ENCODE peak calls at places on chromosome 7, in six cellular contexts. A is left lung; L is hepatocyte; W is upper lobe of right lung; B is CD8-positive, alpha-beta T cell; I is HFFc6. P is an unnamed sample.

GRCh38 chr7:102096706-102097427 is 189.8 kb upstream of the SH2B2 start:
- DNase-seq in A (no peak), L (peak; percentile 58), W (peak; percentile 41), B (no peak), I (no peak), P (no peak)

GRCh38 chr7:1468203-1468602 is 8.9 kb upstream of the MICALL2 start:
- DNase-seq in A (no peak), L (no peak), W (no peak), B (no peak), I (no peak), P (no peak)

GRCh38 chr7:1733908-1734252 is 63.8 kb downstream of the ELFN1 start:
- DNase-seq in A (no peak), L (no peak), W (no peak), B (no peak), I (no peak), P (no peak)

GRCh38 chr7:111357691-111358090 is 204.6 kb downstream of the IMMP2L start:
- DNase-seq in A (no peak), L (no peak), W (no peak), B (no peak), I (peak; percentile 55), P (no peak)

GRCh38 chr7:107672183-107672582 is 11.6 kb downstream of the SLC26A4 start:
- DNase-seq in A (no peak), L (no peak), W (no peak), B (no peak), I (no peak), P (no peak)

GRCh38 chr7:1969459-1970284 is 263.1 kb downstream of the MAD1L1 start:
- DNase-seq in A (peak; percentile 16), L (no peak), W (peak; percentile 46), B (no peak), I (no peak), P (no peak)

GRCh38 chr7:19377611-19378339 is 232.6 kb upstream of the FERD3L start:
- DNase-seq in A (no peak), L (peak; percentile 9), W (no peak), B (no peak), I (peak; percentile 6), P (no peak)

GRCh38 chr7:47461161-47461560 is 120.8 kb downstream of the TNS3 start:
- DNase-seq in A (no peak), L (no peak), W (peak; percentile 66), B (no peak), I (no peak), P (no peak)

GRCh38 chr7:151348970-151349369 is 7.4 kb downstream of the NUB1 start:
- DNase-seq in A (no peak), L (no peak), W (no peak), B (no peak), I (no peak), P (no peak)

GRCh38 chr7:55179897-55180682 is 161.3 kb downstream of the EGFR start:
- DNase-seq in A (no peak), L (no peak), W (no peak), B (no peak), I (no peak), P (no peak)
- TF ChIP-seq CTCF in A (no peak), L (no peak), W (no peak), B (no peak), I (no peak), P (no peak)

GRCh38 chr7:96009162-96009561 is 236.8 kb downstream of the DYNC1I1 start:
- DNase-seq in A (no peak), L (no peak), W (no peak), B (no peak), I (no peak), P (no peak)

GRCh38 chr7:95999481-95999880 is 227.1 kb downstream of the DYNC1I1 start:
- DNase-seq in A (no peak), L (no peak), W (no peak), B (no peak), I (no peak), P (no peak)

GRCh38 chr7:96004598-96004997 is 232.2 kb downstream of the DYNC1I1 start:
- DNase-seq in A (no peak), L (peak; percentile 37), W (no peak), B (no peak), I (no peak), P (no peak)
- TF ChIP-seq CTCF in A (no peak), L (peak; percentile 19), W (peak; percentile 5), B (no peak), I (no peak), P (no peak)

GRCh38 chr7:124776153-124776552 is 10.6 kb upstream of the GPR37 start:
- DNase-seq in A (no peak), L (no peak), W (no peak), B (no peak), I (no peak), P (no peak)

GRCh38 chr7:124777268-124777667 is 11.7 kb upstream of the GPR37 start:
- DNase-seq in A (no peak), L (no peak), W (no peak), B (no peak), I (no peak), P (no peak)

GRCh38 chr7:124773938-124774337 is 8.3 kb upstream of the GPR37 start:
- DNase-seq in A (no peak), L (no peak), W (no peak), B (no peak), I (no peak), P (no peak)

GRCh38 chr7:124773339-124773738 is 7.7 kb upstream of the GPR37 start:
- DNase-seq in A (no peak), L (no peak), W (no peak), B (no peak), I (no peak), P (no peak)

DNA sequence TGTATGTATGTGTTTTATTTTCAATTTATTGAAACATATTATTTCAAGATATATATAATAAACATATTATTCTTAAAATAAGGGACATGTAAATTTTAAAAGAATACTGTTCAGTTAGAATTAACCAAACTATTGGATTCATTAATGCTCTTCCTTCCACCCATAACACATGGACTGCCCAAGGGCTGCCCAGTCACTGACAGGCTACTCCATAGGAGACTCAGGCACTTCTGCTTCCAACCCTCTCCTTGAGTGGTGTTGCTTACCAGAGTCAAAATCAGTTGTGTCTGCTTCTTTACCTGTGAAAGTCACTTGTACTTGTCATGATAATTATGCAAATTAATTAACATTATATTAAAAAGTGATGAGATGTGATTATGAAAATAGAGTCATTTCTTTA is 9.8 kb upstream of the GPR37 start:
- DNase-seq in A (no peak), L (no peak), W (no peak), B (no peak), I (no peak), P (no peak)
- TF ChIP-seq CTCF in A (no peak), L (no peak), W (no peak), B (no peak), I (no peak), P (no peak)

GRCh38 chr7:5776894-5777645 is 4.4 kb downstream of the RNF216 start:
- DNase-seq in A (no peak), L (no peak), W (no peak), B (peak; percentile 23), I (no peak), P (no peak)

GRCh38 chr7:5779108-5779507 is 2.4 kb downstream of the RNF216 start:
- DNase-seq in A (no peak), L (no peak), W (no peak), B (no peak), I (no peak), P (no peak)

GRCh38 chr7:5777932-5778331 is 3.5 kb downstream of the RNF216 start:
- DNase-seq in A (no peak), L (no peak), W (no peak), B (no peak), I (no peak), P (no peak)

DNA sequence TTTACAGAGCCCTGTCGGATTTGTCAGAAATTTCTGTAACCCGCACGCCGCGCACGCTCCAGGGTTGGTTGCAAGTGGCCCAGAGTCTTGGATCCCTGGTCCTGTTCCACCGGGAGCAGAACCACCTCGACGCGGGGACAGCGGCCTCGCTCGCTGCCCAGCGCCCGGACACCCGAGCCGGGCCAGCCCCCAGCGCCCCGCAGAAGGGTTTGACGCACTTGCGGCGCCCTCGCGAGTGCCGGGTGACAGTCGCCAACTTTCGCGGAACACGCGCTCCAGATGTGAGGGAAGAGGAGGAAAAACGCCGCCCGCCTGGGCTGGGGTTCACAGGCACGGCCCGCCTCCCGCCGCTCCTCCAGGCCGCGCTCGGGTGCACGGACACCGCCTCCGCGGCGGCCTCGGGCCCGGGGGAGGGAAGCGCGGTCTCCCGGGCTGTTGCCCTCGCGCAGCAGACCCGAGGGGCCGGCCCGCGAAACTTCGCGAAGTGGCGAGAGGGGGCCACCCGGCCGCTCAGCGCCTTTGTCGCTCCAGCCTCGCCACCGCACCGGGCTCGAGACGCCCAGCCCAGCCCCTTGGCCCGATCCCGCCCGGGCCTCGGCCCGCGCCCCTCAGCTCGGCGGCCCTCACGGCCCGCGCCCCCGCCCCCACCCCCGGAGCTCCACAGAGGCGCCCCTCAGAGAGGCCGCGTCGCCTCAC is 514 bp downstream of the RNF216 start:
- DNase-seq in A (peak; percentile 58), L (peak; percentile 60), W (peak; percentile 82), B (peak; percentile 42), I (peak; percentile 20), P (no peak)
- TF ChIP-seq CTCF in A (no peak), L (no peak), W (no peak), B (no peak), I (no peak), P (no peak)

DNA sequence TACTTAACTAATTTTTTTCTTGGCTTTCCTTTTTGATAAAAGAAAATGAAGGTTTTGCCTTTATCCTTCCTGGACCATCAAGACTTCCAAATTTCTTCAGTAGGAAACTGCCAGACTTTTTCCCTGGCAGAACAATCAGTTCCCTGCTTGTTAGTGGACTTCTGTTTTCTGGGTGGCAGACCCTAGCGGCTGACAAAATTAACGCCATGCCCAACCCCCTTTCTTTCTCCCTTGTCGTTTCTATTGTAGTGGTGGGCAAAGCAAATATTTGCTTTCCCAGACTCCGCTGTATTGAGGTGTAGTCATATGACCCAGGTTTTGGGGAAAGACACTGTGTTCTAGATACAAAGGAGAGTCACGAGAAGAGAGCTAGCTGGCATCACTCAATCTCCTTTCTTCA is 7.7 kb downstream of the PON2 start:
- DNase-seq in A (no peak), L (no peak), W (no peak), B (no peak), I (no peak), P (no peak)
- TF ChIP-seq CTCF in A (no peak), L (no peak), W (no peak), B (no peak), I (no peak), P (no peak)

DNA sequence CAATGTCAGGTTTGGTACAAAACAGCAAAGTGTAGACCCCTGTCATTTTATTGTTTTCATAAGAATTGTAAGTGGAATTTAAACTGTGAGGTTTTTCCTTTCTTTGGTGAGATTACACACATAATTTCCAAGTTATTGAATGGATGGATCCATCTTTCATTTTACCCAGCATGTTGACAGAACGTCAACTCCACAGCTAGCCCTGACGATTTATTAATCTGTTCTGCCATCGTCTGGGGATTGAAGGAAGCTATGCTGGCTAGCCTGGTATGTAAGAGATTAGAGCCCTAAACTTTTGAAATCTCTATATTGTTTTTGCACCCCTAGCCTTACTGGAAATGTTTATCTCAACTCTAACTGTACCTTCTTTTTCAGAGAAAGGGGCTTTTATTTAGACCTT is 8.6 kb downstream of the WNT16 start:
- DNase-seq in A (no peak), L (no peak), W (no peak), B (no peak), I (no peak), P (no peak)
- TF ChIP-seq CTCF in A (no peak), L (peak; percentile 37), W (no peak), B (no peak), I (no peak), P (no peak)

DNA sequence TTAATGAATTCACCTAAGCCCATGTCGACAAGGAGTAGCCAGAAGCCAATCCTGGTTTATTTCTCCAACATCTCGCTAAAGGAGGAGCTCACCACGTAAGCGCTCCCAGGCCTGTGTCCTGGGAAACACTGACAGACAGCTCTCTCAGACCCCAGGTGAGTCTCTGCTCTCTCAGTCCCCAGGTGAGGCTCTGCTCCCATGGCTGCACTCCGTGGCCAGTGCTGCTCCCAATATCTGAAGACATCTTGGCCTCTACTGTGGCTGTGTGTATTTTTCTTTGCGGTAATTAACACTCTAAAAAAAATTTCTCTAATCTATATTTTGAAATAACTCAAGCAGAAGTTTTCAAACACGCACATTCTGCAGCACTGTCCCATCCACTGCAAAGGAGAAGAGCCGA is 564.5 kb downstream of the PTPRN2 start:
- DNase-seq in A (peak; percentile 10), L (no peak), W (no peak), B (no peak), I (no peak), P (no peak)
- TF ChIP-seq CTCF in A (no peak), L (no peak), W (no peak), B (no peak), I (no peak), P (no peak)